ENCODE peak calls at places on chromosomes 13 and 19, in eight cellular contexts. K is CD8-positive, alpha-beta T cell; Q is activated CD8-positive, alpha-beta T cell treated with anti-CD3 and anti-CD28 coated beads for 36 hours; A is breast epithelium; X is lung; N is lower leg skin; Y is HFFc6; P is astrocyte. I is an unnamed sample.

GRCh38 chr19:4322942-4323665 is 15.5 kb downstream of the STAP2 start:
- DNase-seq in K (no peak), Q (no peak), A (no peak), X (no peak), N (no peak), Y (no peak), P (no peak), I (no peak)

GRCh38 chr13:106796280-106797047 is 228.5 kb upstream of the ARGLU1 start:
- DNase-seq in K (no peak), Q (no peak), A (no peak), X (no peak), N (no peak), Y (no peak), P (no peak), I (no peak)

GRCh38 chr13:58619396-58620113 is 988.0 kb downstream of the PCDH17 start:
- DNase-seq in K (no peak), Q (no peak), A (no peak), X (no peak), N (no peak), Y (no peak), P (peak), I (no peak)

GRCh38 chr13:59531571-59532091 is 632.1 kb downstream of the DIAPH3 start:
- DNase-seq in K (peak), Q (peak), A (peak), X (peak), N (peak), Y (peak), P (peak), I (peak)

GRCh38 chr19:14782978-14783545 is 4.7 kb upstream of the ADGRE2 start:
- DNase-seq in K (no peak), Q (no peak), A (peak), X (no peak), N (no peak), Y (no peak), P (no peak), I (no peak)

GRCh38 chr19:45973564-45974338 is at the start of gene NOVA2:
- DNase-seq in K (peak), Q (peak), A (no peak), X (peak), N (no peak), Y (no peak), P (peak), I (peak)

GRCh38 chr13:99830931-99831330 is 140.6 kb downstream of the ZIC5 start:
- DNase-seq in K (no peak), Q (no peak), A (no peak), X (no peak), N (no peak), Y (no peak), P (no peak), I (no peak)

GRCh38 chr19:3203754-3204645 is 18.3 kb downstream of the NCLN start:
- DNase-seq in K (no peak), Q (no peak), A (no peak), X (no peak), N (no peak), Y (no peak), P (no peak), I (no peak)

GRCh38 chr19:23318143-23318542 is 67.9 kb upstream of the ZNF724 start:
- DNase-seq in K (no peak), Q (peak), A (no peak), X (no peak), N (no peak), Y (no peak), P (no peak), I (no peak)

GRCh38 chr19:29448046-29448445 is 77.7 kb upstream of the VSTM2B start:
- DNase-seq in K (no peak), Q (no peak), A (no peak), X (no peak), N (peak), Y (no peak), P (no peak), I (no peak)

GRCh38 chr19:6264077-6264445 is 15.7 kb downstream of the MLLT1 start:
- DNase-seq in K (no peak), Q (no peak), A (no peak), X (no peak), N (no peak), Y (no peak), P (no peak), I (no peak)

GRCh38 chr19:41480336-41480735 is 37.4 kb downstream of the ERICH4 start:
- DNase-seq in K (no peak), Q (no peak), A (no peak), X (no peak), N (no peak), Y (no peak), P (no peak), I (no peak)

GRCh38 chr13:29924482-29924884 is 74.1 kb upstream of the UBL3 start:
- DNase-seq in K (no peak), Q (no peak), A (no peak), X (peak), N (no peak), Y (peak), P (peak), I (no peak)

GRCh38 chr19:12778020-12778904 is 2.9 kb upstream of the HOOK2 start:
- DNase-seq in K (peak), Q (peak), A (peak), X (peak), N (peak), Y (peak), P (peak), I (peak)

GRCh38 chr19:50264483-50265186 is 61.2 kb downstream of the MYH14 start:
- DNase-seq in K (no peak), Q (no peak), A (no peak), X (no peak), N (no peak), Y (no peak), P (no peak), I (no peak)

GRCh38 chr19:19315444-19315843 is 4.9 kb downstream of the SUGP1 start:
- DNase-seq in K (no peak), Q (peak), A (no peak), X (no peak), N (no peak), Y (no peak), P (no peak), I (no peak)
- TF ChIP-seq CTCF in K (no peak), Q (no peak), A (no peak), X (no peak), N (no peak), Y (no peak), P (no peak), I (no peak)

DNA sequence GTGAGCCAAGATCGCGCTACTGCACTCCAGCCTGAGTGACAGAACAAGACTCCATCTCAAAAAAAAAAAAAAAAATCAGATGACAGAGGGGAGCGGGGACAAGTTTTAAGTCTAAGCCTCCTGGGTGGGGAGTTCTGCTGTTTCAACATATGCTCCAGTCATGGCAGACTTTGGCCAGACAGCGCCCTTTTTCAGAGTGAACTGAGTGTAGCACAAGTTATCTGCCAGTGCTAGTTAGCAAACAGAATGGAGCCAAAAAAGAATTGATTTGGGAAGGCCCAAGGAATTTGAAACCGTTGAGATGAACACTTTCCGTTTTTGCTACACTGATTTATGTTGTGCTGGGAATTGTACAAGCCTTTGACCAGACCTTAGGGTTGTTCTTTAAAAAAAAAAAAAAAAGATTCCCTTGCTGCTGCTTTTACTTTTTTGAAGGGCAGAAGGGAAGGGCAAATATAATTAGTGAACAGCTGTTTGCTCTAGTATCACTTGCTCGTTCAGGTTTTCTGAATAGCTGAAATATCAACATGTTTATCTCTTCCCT is 5.7 kb downstream of the ACTN4 start:
- DNase-seq in K (no peak), Q (no peak), A (no peak), X (no peak), N (no peak), Y (peak), P (peak), I (no peak)
- TF ChIP-seq CTCF in K (no peak), Q (no peak), A (no peak), X (no peak), N (no peak), Y (no peak), P (no peak), I (no peak)

GRCh38 chr13:39364797-39365468 is 238.1 kb downstream of the LHFPL6 start:
- DNase-seq in K (no peak), Q (no peak), A (no peak), X (no peak), N (no peak), Y (peak), P (peak), I (no peak)
- TF ChIP-seq CTCF in K (no peak), Q (no peak), A (no peak), X (no peak), N (no peak), Y (no peak), P (peak), I (no peak)

GRCh38 chr13:91305652-91306051 is 41.8 kb upstream of the MIR17HG start:
- DNase-seq in K (no peak), Q (no peak), A (no peak), X (no peak), N (no peak), Y (no peak), P (no peak), I (no peak)

GRCh38 chr13:91311491-91311890 is 36.0 kb upstream of the MIR17HG start:
- DNase-seq in K (no peak), Q (no peak), A (no peak), X (no peak), N (no peak), Y (no peak), P (no peak), I (no peak)

GRCh38 chr13:91304740-91305139 is 42.7 kb upstream of the MIR17HG start:
- DNase-seq in K (no peak), Q (no peak), A (no peak), X (no peak), N (no peak), Y (no peak), P (no peak), I (no peak)

GRCh38 chr13:91307887-91308286 is 39.6 kb upstream of the MIR17HG start:
- DNase-seq in K (no peak), Q (no peak), A (no peak), X (no peak), N (no peak), Y (no peak), P (no peak), I (no peak)

DNA sequence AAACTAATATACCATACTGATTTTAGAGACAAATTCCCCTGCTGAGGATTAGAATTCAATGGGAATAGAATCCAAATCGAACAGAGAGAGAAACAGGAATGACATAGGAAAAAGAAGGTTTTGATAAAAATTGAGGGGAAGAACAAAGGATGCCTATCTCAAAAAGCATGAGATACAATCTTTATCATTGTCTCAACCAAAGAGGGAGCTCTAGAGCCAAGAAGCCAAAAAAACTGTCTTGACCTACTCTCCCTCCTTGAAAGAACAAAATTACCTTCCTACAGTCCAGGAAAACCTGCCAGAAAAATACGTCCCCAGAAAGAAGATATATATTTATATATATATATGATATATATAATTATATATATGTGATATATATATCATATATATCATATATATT is 39.2 kb upstream of the MIR17HG start:
- DNase-seq in K (no peak), Q (no peak), A (no peak), X (no peak), N (no peak), Y (no peak), P (no peak), I (no peak)
- TF ChIP-seq CTCF in K (no peak), Q (peak), A (no peak), X (no peak), N (no peak), Y (no peak), P (no peak), I (no peak)